ENCODE peak calls at places on chromosomes 12 and 14, in ten cellular contexts. G is HFFc6, I is esophagus squamous epithelium, W is pancreas, H is AG09319, R is neural crest cell, A is omental fat pad, N is ascending aorta, M is fibroblast of lung, K is nephron progenitor cell. Q is an unnamed sample.

GRCh38 chr14:23209651-23210423 is 26.4 kb upstream of the SLC7A8 start:
- DNase-seq in G (peak; percentile 11), W (no peak), N (no peak), R (no peak), M (peak; percentile 33), H (no peak), A (no peak), K (no peak), I (no peak), Q (no peak)

GRCh38 chr14:105475916-105476845 is 1.6 kb downstream of the CRIP2 start:
- DNase-seq in R (no peak), K (no peak), N (no peak), W (peak; percentile 47), I (no peak), M (peak; percentile 67), H (no peak), G (no peak), A (no peak), Q (no peak)

GRCh38 chr12:47709277-47710048 is 3.6 kb upstream of the RPAP3 start:
- DNase-seq in W (no peak), R (no peak), K (no peak), M (no peak), A (no peak), I (no peak), H (no peak), G (peak; percentile 16), N (no peak), Q (no peak)

GRCh38 chr14:38078393-38078792 is 129.3 kb upstream of the SSTR1 start:
- DNase-seq in M (no peak), K (no peak), H (no peak), G (no peak), R (no peak), W (no peak), A (no peak), N (no peak), I (no peak), Q (no peak)

GRCh38 chr12:78260976-78261375 is 430.3 kb downstream of the NAV3 start:
- DNase-seq in K (no peak), N (no peak), A (no peak), M (no peak), G (no peak), I (no peak), H (no peak), R (no peak), W (no peak), Q (no peak)

GRCh38 chr12:67813509-67813908 is 165.0 kb downstream of the DYRK2 start:
- DNase-seq in A (no peak), H (no peak), N (no peak), K (no peak), W (no peak), M (no peak), G (no peak), I (no peak), R (no peak), Q (no peak)

GRCh38 chr12:131060011-131060703 is 106.5 kb downstream of the ADGRD1 start:
- DNase-seq in W (no peak), G (no peak), I (no peak), K (no peak), R (no peak), N (peak; percentile 53), A (no peak), H (no peak), M (no peak), Q (peak; percentile 79)

GRCh38 chr12:109153711-109154434 is 37.5 kb downstream of the ACACB start:
- DNase-seq in M (no peak), N (peak; percentile 61), K (peak; percentile 9), A (no peak), G (no peak), W (peak; percentile 34), I (no peak), R (no peak), H (no peak), Q (no peak)

GRCh38 chr12:54016478-54016964 is 7.7 kb downstream of the HOXC8 start:
- DNase-seq in K (peak; percentile 75), N (peak; percentile 72), M (no peak), H (no peak), A (no peak), G (peak; percentile 68), I (no peak), W (no peak), R (no peak), Q (no peak)

GRCh38 chr12:102539651-102540553 is 59.5 kb upstream of the IGF1 start:
- DNase-seq in W (no peak), N (no peak), H (peak; percentile 41), M (peak; percentile 77), A (no peak), K (peak; percentile 12), R (no peak), G (peak; percentile 95), I (no peak), Q (no peak)

GRCh38 chr12:46263140-46264017 is 5.5 kb downstream of the SLC38A1 start:
- DNase-seq in M (no peak), R (no peak), W (no peak), A (no peak), G (no peak), K (no peak), N (no peak), I (no peak), H (no peak), Q (no peak)

GRCh38 chr12:31325524-31325875 is 450 bp downstream of the SINHCAF start:
- DNase-seq in M (no peak), A (peak; percentile 26), G (no peak), I (no peak), K (no peak), H (no peak), N (peak; percentile 70), W (peak; percentile 43), R (no peak), Q (peak; percentile 85)

GRCh38 chr12:31323466-31324115 is 2.4 kb downstream of the SINHCAF start:
- DNase-seq in K (no peak), I (no peak), A (no peak), W (no peak), M (no peak), G (peak; percentile 25), H (no peak), R (no peak), N (peak; percentile 67), Q (peak; percentile 84)

GRCh38 chr12:31322651-31323248 is 3.2 kb downstream of the SINHCAF start:
- DNase-seq in K (no peak), R (no peak), W (no peak), N (no peak), G (no peak), H (no peak), A (no peak), I (no peak), M (peak; percentile 78), Q (no peak)

GRCh38 chr12:31324845-31325523 is 966 bp downstream of the SINHCAF start:
- DNase-seq in A (peak; percentile 23), R (peak; percentile 40), G (peak; percentile 42), H (no peak), I (no peak), M (peak; percentile 55), N (peak; percentile 79), K (peak; percentile 46), W (peak; percentile 55), Q (peak; percentile 87)

GRCh38 chr12:31324116-31324844 is 1.7 kb downstream of the SINHCAF start:
- DNase-seq in A (no peak), W (peak; percentile 79), I (peak; percentile 45), H (no peak), K (peak; percentile 63), G (peak; percentile 56), N (peak; percentile 81), M (peak; percentile 83), R (peak; percentile 58), Q (peak; percentile 87)
- TF ChIP-seq CTCF in A (no peak), W (no peak), I (peak; percentile 3), H (no peak), K (no peak), G (peak; percentile 44), N (no peak), M (no peak), R (peak; percentile 55), Q (no peak)

DNA sequence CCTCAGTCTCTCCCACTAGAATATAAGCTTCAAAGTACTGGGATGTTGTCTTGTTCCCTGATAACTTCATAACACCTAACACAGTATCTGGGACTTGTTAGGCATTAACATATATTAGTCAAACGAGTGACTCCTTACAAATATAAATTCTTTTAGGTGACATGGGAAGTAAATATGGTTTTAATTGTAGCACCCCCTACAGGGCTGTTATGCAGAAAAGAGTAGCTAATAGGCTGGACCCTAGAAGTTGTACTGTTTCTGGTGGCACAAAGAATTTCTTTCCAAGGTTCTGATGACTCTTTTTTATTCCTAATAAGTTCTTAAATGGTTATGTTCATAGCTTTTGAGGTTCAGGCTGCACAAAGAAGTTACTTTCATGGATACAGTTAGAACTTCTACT is 29.8 kb downstream of the GPATCH2L start:
- DNase-seq in A (no peak), R (no peak), N (no peak), K (no peak), H (no peak), I (no peak), M (no peak), G (no peak), W (no peak), Q (no peak)
- TF ChIP-seq CTCF in A (no peak), R (peak; percentile 36), N (no peak), K (peak; percentile 14), H (peak; percentile 9), I (no peak), M (no peak), G (peak; percentile 71), W (no peak), Q (peak; percentile 35)

GRCh38 chr14:61190341-61190740 is 90.8 kb downstream of the TMEM30B start:
- DNase-seq in H (no peak), M (no peak), G (no peak), N (no peak), A (no peak), K (no peak), W (no peak), I (no peak), R (no peak), Q (no peak)

GRCh38 chr14:61188196-61188595 is 92.9 kb downstream of the TMEM30B start:
- DNase-seq in M (peak; percentile 39), H (no peak), K (peak; percentile 26), R (no peak), A (no peak), I (no peak), G (no peak), W (no peak), N (peak; percentile 75), Q (no peak)

GRCh38 chr14:61187642-61187905 is 93.6 kb downstream of the TMEM30B start:
- DNase-seq in N (no peak), M (no peak), G (no peak), R (no peak), A (no peak), W (no peak), I (no peak), K (no peak), H (no peak), Q (no peak)

GRCh38 chr14:61186793-61187641 is 94.1 kb downstream of the TMEM30B start:
- DNase-seq in H (no peak), A (no peak), N (no peak), I (no peak), G (no peak), R (no peak), M (no peak), K (no peak), W (no peak), Q (no peak)

GRCh38 chr14:61188936-61189808 is 92.0 kb downstream of the TMEM30B start:
- DNase-seq in K (peak; percentile 74), N (peak; percentile 79), M (peak; percentile 74), G (peak; percentile 50), I (no peak), R (peak; percentile 30), W (peak; percentile 26), A (no peak), H (no peak), Q (peak; percentile 92)
- TF ChIP-seq CTCF in K (peak; percentile 37), N (peak; percentile 83), M (peak; percentile 56), G (peak; percentile 81), I (peak; percentile 49), R (peak; percentile 51), W (no peak), A (no peak), H (peak; percentile 66), Q (peak; percentile 82)

GRCh38 chr12:28190321-28191017 is at the start of gene CCDC91:
- DNase-seq in N (peak; percentile 95), I (peak; percentile 45), R (peak; percentile 59), G (peak; percentile 92), H (peak; percentile 78), K (peak; percentile 85), M (peak; percentile 79), W (peak; percentile 89), A (peak; percentile 78), Q (peak; percentile 96)
- TF ChIP-seq CTCF in N (peak; percentile 9), I (no peak), R (no peak), G (peak; percentile 27), H (no peak), K (no peak), M (no peak), W (no peak), A (no peak), Q (no peak)

Q was measured in osteocyte.